ENCODE peak calls at places on chromosomes 11 and 22, in six cellular contexts. T, X, E, Q, L and W are unnamed samples.

GRCh38 chr11:35483131-35483800 is 42.1 kb downstream of the PAMR1 start:
- DNase-seq in T (no peak), X (no peak), E (no peak), Q (no peak), L (no peak), W (no peak)

GRCh38 chr22:23705358-23705757 is 14.5 kb downstream of the RGL4 start:
- DNase-seq in T (no peak), X (no peak), E (no peak), Q (no peak), L (no peak), W (no peak)

GRCh38 chr11:125165664-125166346 is 1.3 kb downstream of the PKNOX2 start:
- DNase-seq in T (no peak), X (no peak), E (no peak), Q (no peak), L (no peak), W (no peak)

GRCh38 chr11:73372371-73372993 is 3.7 kb upstream of the RELT start:
- DNase-seq in T (no peak), X (no peak), E (no peak), Q (no peak), L (no peak), W (no peak)

GRCh38 chr11:122095950-122096942 is 19.8 kb downstream of the BLID start:
- DNase-seq in T (no peak), X (no peak), E (no peak), Q (no peak), L (no peak), W (no peak)

GRCh38 chr22:32511776-32512175 is 37.2 kb downstream of the FBXO7 start:
- DNase-seq in T (no peak), X (no peak), E (no peak), Q (no peak), L (no peak), W (no peak)

GRCh38 chr22:19018256-19018655 is 82.2 kb upstream of the PRODH start:
- DNase-seq in T (no peak), X (no peak), E (no peak), Q (no peak), L (no peak), W (no peak)

GRCh38 chr11:56491270-56491669 is at the start of gene OR5M8:
- DNase-seq in T (no peak), X (no peak), E (no peak), Q (no peak), L (no peak), W (no peak)

GRCh38 chr11:10263929-10264328 is 30.1 kb downstream of the SBF2 start:
- DNase-seq in T (no peak), X (no peak), E (no peak), Q (no peak), L (no peak), W (peak)

GRCh38 chr11:120272303-120272702 is 32.4 kb downstream of the POU2F3 start:
- DNase-seq in T (no peak), X (no peak), E (no peak), Q (no peak), L (no peak), W (peak)

GRCh38 chr22:17349172-17349571 is 20.1 kb upstream of the CECR2 start:
- DNase-seq in T (no peak), X (no peak), E (no peak), Q (no peak), L (no peak), W (no peak)

GRCh38 chr11:61152816-61153592 is 8.2 kb downstream of the VPS37C start:
- DNase-seq in T (no peak), X (no peak), E (no peak), Q (no peak), L (no peak), W (no peak)

GRCh38 chr11:36258730-36259360 is 30.4 kb downstream of the COMMD9 start:
- DNase-seq in T (peak), X (no peak), E (peak), Q (peak), L (peak), W (peak)

GRCh38 chr11:60710482-60710881 is 11.1 kb downstream of the MS4A8 start:
- DNase-seq in T (no peak), X (no peak), E (no peak), Q (no peak), L (no peak), W (no peak)

GRCh38 chr11:102598272-102598671 is 26.9 kb downstream of the MMP20 start:
- DNase-seq in T (no peak), X (no peak), E (no peak), Q (no peak), L (no peak), W (no peak)

GRCh38 chr22:33952776-33953175 is 32.5 kb upstream of the LARGE1 start:
- DNase-seq in T (no peak), X (no peak), E (no peak), Q (no peak), L (no peak), W (no peak)

GRCh38 chr22:50612715-50613221 is 12.2 kb downstream of the MAPK8IP2 start:
- DNase-seq in T (no peak), X (no peak), E (no peak), Q (no peak), L (no peak), W (no peak)

GRCh38 chr11:73130181-73130580 is 11.9 kb downstream of the FCHSD2 start:
- DNase-seq in T (no peak), X (no peak), E (no peak), Q (no peak), L (no peak), W (no peak)

GRCh38 chr11:66312549-66313320 is 4.1 kb downstream of the CD248 start:
- DNase-seq in T (peak), X (peak), E (peak), Q (peak), L (peak), W (peak)

GRCh38 chr11:72189448-72190250 is 2.3 kb upstream of the FOLR1 start:
- DNase-seq in T (no peak), X (no peak), E (no peak), Q (no peak), L (no peak), W (no peak)

GRCh38 chr11:3666023-3666530 is 5.1 kb downstream of the CHRNA10 start:
- DNase-seq in T (no peak), X (no peak), E (no peak), Q (no peak), L (no peak), W (no peak)

GRCh38 chr11:80034801-80035200 is 594.0 kb upstream of the TENM4 start:
- DNase-seq in T (no peak), X (no peak), E (no peak), Q (no peak), L (no peak), W (no peak)

GRCh38 chr11:73950869-73951710 is at the start of gene DNAJB13:
- DNase-seq in T (no peak), X (no peak), E (no peak), Q (no peak), L (no peak), W (no peak)

GRCh38 chr11:8204596-8204995 is 35.8 kb upstream of the RIC3 start:
- DNase-seq in T (no peak), X (no peak), E (no peak), Q (no peak), L (no peak), W (no peak)

GRCh38 chr22:35323305-35323704 is 23.6 kb downstream of the TOM1 start:
- DNase-seq in T (no peak), X (no peak), E (no peak), Q (no peak), L (no peak), W (no peak)

GRCh38 chr11:17403977-17404759 is 15.7 kb upstream of the KCNJ11 start:
- DNase-seq in T (peak), X (no peak), E (no peak), Q (no peak), L (no peak), W (no peak)

GRCh38 chr22:48894804-48895250 is 932.8 kb downstream of the BRD1 start:
- DNase-seq in T (no peak), X (no peak), E (no peak), Q (no peak), L (no peak), W (no peak)

GRCh38 chr22:37154925-37155712 is 5.4 kb upstream of the IL2RB start:
- DNase-seq in T (no peak), X (no peak), E (no peak), Q (peak), L (no peak), W (no peak)

GRCh38 chr11:33996498-33997454 is 54.8 kb upstream of the CAPRIN1 start:
- DNase-seq in T (peak), X (peak), E (peak), Q (peak), L (peak), W (peak)

GRCh38 chr11:19367051-19367709 is 126.4 kb upstream of the E2F8 start:
- DNase-seq in T (peak), X (no peak), E (no peak), Q (no peak), L (no peak), W (peak)

GRCh38 chr11:18265949-18266348 is at the start of gene SAA1:
- DNase-seq in T (peak), X (no peak), E (no peak), Q (no peak), L (no peak), W (peak)

GRCh38 chr11:94537051-94537600 is 6.6 kb upstream of the FUT4 start:
- DNase-seq in T (no peak), X (no peak), E (no peak), Q (no peak), L (no peak), W (peak)

GRCh38 chr11:70191495-70192140 is 11.5 kb upstream of the FADD start:
- DNase-seq in T (peak), X (peak), E (peak), Q (peak), L (peak), W (no peak)

GRCh38 chr11:803467-803742 is 1.6 kb downstream of the PIDD1 start:
- DNase-seq in T (no peak), X (no peak), E (no peak), Q (no peak), L (no peak), W (no peak)

GRCh38 chr11:802693-803466 is 2.2 kb downstream of the PIDD1 start:
- DNase-seq in T (no peak), X (no peak), E (no peak), Q (no peak), L (no peak), W (no peak)

GRCh38 chr11:802018-802617 is 2.9 kb downstream of the PIDD1 start:
- DNase-seq in T (no peak), X (no peak), E (no peak), Q (no peak), L (no peak), W (no peak)

GRCh38 chr11:804599-804964 is 449 bp downstream of the PIDD1 start:
- DNase-seq in T (no peak), X (no peak), E (no peak), Q (no peak), L (no peak), W (no peak)

GRCh38 chr11:803770-804598 is 1.0 kb downstream of the PIDD1 start:
- DNase-seq in T (no peak), X (no peak), E (no peak), Q (no peak), L (no peak), W (no peak)
- H3K4me3 ChIP-seq in T (no peak), X (peak), E (no peak), Q (peak), L (peak), W (peak)

GRCh38 chr11:65183201-65183891 is 1.6 kb downstream of the CAPN1 start:
- DNase-seq in T (no peak), X (no peak), E (no peak), Q (no peak), L (no peak), W (no peak)
- H3K4me3 ChIP-seq in T (no peak), X (no peak), E (no peak), Q (peak), L (peak), W (peak)

DNA sequence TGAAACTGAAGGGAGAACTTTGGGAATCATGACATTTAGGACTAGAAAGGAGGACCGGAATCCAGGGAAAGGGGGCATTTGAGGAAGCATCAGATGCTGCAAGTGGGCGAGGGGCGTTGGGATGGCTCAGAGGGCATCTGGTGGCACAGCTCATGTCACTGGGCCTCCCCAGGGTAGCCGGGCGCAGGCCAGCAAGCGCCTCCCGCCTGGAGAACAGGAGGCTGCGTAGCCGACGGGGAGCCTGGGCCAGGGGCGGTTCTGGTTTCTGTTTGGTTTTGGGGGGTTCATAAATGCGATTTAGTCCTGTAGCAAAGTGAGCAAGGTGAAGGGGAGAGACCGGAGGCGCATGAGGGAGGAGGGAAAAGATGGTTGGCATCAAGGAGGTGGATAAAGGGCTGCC is 443 bp upstream of the ST14 start:
- DNase-seq in T (no peak), X (no peak), E (no peak), Q (no peak), L (no peak), W (no peak)
- H3K4me3 ChIP-seq in T (no peak), X (no peak), E (no peak), Q (no peak), L (no peak), W (no peak)

GRCh38 chr22:40056163-40056958 is 61.6 kb downstream of the FAM83F start:
- DNase-seq in T (no peak), X (no peak), E (no peak), Q (no peak), L (no peak), W (no peak)

GRCh38 chr22:40057652-40058051 is 62.9 kb downstream of the FAM83F start:
- DNase-seq in T (no peak), X (no peak), E (no peak), Q (no peak), L (no peak), W (no peak)

GRCh38 chr22:40053460-40053859 is 58.7 kb downstream of the FAM83F start:
- DNase-seq in T (no peak), X (no peak), E (no peak), Q (no peak), L (no peak), W (no peak)

GRCh38 chr22:40054486-40054885 is 59.7 kb downstream of the FAM83F start:
- DNase-seq in T (no peak), X (no peak), E (no peak), Q (no peak), L (no peak), W (no peak)

DNA sequence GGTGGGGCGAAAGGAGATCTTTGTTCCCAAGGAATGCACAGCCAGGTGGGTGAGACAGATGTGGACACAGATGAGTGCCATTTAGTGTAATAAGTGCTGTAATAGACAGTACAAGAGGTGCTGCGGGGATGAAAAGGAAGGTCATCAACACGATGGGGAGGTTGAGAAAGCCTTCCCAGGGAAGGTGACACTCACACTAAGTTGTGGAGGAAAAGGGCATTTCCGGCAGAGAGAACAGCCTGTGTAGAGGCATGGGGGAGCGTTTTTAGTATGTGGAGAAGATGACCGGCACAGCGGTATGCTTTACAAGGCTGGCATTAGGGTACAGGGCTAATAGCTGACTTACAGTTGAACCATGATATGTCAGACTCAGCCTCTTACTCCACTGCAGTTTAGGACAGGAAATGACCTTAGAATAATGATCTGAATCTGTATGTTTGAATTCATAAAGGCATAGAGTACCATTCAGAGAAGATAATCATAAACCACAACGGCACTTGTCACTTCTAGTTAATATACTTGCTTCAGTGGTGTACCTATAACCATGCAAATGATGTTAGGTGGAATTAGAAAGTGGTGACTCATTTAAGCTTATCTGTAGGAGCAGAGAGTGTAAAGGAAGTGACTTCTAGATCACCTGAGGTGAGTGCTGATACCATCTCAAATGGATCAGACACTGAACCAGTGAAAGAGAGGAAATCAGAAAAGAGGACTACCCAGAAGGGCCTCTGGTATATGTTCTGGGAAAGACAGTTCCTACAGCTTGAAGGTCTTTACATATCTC is 60.6 kb downstream of the FAM83F start:
- DNase-seq in T (no peak), X (no peak), E (no peak), Q (peak), L (no peak), W (no peak)
- H3K4me3 ChIP-seq in T (no peak), X (peak), E (no peak), Q (peak), L (no peak), W (no peak)